ENCODE peak calls at places on chromosomes 13 and 19, in six cellular contexts. Z, B, X, L, I and M are unnamed samples.
A peak's percentile ranks its signal among the peaks of the same experiment; 100 is the strongest.

GRCh38 chr19:1568320-1569019 is at the start of gene MEX3D:
- DNase-seq in B (peak; percentile 85), Z (peak; percentile 79), I (peak; percentile 94), L (peak; percentile 7), X (peak; percentile 34), M (peak; percentile 83)

GRCh38 chr19:35863018-35863417 is 5.4 kb upstream of the APLP1 start:
- DNase-seq in B (no peak), L (no peak), I (no peak), X (no peak), Z (no peak), M (no peak)

GRCh38 chr19:29084266-29084665 is 128.7 kb downstream of the UQCRFS1 start:
- DNase-seq in X (no peak), L (no peak), B (peak; percentile 25), Z (peak; percentile 68), I (peak; percentile 28), M (peak; percentile 66)

GRCh38 chr19:37977992-37978391 is 71.0 kb downstream of the SIPA1L3 start:
- DNase-seq in B (no peak), L (no peak), Z (no peak), I (no peak), X (no peak), M (no peak)

GRCh38 chr13:28049215-28049614 is 51.2 kb downstream of the FLT3 start:
- DNase-seq in I (no peak), B (no peak), Z (no peak), X (no peak), L (no peak), M (no peak)

GRCh38 chr19:45498411-45499195 is at the start of gene PPM1N:
- DNase-seq in I (peak; percentile 63), B (peak; percentile 59), L (no peak), Z (peak; percentile 85), X (no peak), M (peak; percentile 87)

GRCh38 chr19:17766543-17767131 is 15.4 kb downstream of the FCHO1 start:
- DNase-seq in I (peak; percentile 92), X (peak; percentile 89), Z (peak; percentile 94), B (peak; percentile 63), L (peak; percentile 67), M (peak; percentile 95)

GRCh38 chr19:9958451-9958850 is 22.1 kb upstream of the OLFM2 start:
- DNase-seq in X (no peak), L (no peak), B (no peak), I (no peak), Z (no peak), M (no peak)

GRCh38 chr19:43318203-43318602 is 35.3 kb upstream of the CD177 start:
- DNase-seq in L (no peak), B (no peak), I (no peak), X (no peak), Z (no peak), M (no peak)

GRCh38 chr19:31064486-31064885 is 284.8 kb downstream of the TSHZ3 start:
- DNase-seq in L (no peak), X (no peak), B (no peak), I (no peak), Z (no peak), M (no peak)

GRCh38 chr19:31356587-31357314 is 7.5 kb upstream of the TSHZ3 start:
- DNase-seq in L (no peak), Z (peak; percentile 87), X (no peak), I (no peak), B (peak; percentile 52), M (peak; percentile 80)

GRCh38 chr13:66559093-66559492 is 671.0 kb downstream of the PCDH9 start:
- DNase-seq in I (no peak), B (no peak), L (no peak), X (no peak), Z (no peak), M (no peak)

GRCh38 chr19:19507354-19507753 is 8.0 kb downstream of the TSSK6 start:
- DNase-seq in L (no peak), X (no peak), B (no peak), Z (no peak), I (no peak), M (no peak)

GRCh38 chr19:29712744-29713516 is 2.1 kb downstream of the C19orf12 start:
- DNase-seq in X (no peak), L (no peak), Z (no peak), B (no peak), I (no peak), M (no peak)

GRCh38 chr19:47730910-47731309 is 14.4 kb upstream of the NOP53 start:
- DNase-seq in B (no peak), X (no peak), I (no peak), L (no peak), Z (no peak), M (no peak)

GRCh38 chr19:3250675-3251074 is 26.2 kb downstream of the CELF5 start:
- DNase-seq in B (peak; percentile 64), X (peak; percentile 13), I (no peak), Z (peak; percentile 64), L (no peak), M (peak; percentile 62)

GRCh38 chr19:10270180-10270615 is 722 bp upstream of the ICAM1 start:
- DNase-seq in L (no peak), X (no peak), Z (peak; percentile 57), B (peak; percentile 69), I (no peak), M (peak; percentile 47)

GRCh38 chr19:15276620-15277019 is 44.4 kb upstream of the EPHX3 start:
- DNase-seq in B (no peak), I (no peak), L (no peak), X (no peak), Z (no peak), M (no peak)

GRCh38 chr19:15279326-15279904 is 47.2 kb upstream of the EPHX3 start:
- DNase-seq in L (no peak), X (no peak), B (no peak), Z (no peak), I (no peak), M (no peak)

GRCh38 chr19:15268928-15269253 is 36.6 kb upstream of the EPHX3 start:
- DNase-seq in X (no peak), L (no peak), I (no peak), B (no peak), Z (no peak), M (no peak)

GRCh38 chr19:15269806-15270205 is 37.6 kb upstream of the EPHX3 start:
- DNase-seq in Z (no peak), B (no peak), X (no peak), I (no peak), L (no peak), M (no peak)

DNA sequence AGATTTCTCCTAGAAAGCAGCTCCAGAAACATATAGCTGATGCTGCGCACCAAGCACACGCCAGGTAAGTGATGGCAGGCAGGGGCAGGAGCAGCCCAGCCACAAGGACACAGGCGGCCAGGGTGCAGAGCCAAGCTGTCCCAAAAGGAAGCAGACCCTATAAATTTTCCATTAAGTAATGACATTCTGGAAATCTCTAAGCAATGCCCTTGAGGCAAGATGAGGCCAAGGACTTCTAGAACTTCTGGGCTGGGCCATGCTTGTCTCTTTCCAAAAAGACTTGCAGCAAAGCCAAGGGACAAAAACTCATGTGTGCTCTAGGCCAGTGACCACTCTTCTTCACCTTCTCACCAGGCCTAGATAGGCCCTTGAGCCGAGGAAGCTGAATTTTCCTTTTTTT is 42.2 kb upstream of the EPHX3 start:
- DNase-seq in B (no peak), Z (no peak), X (no peak), I (no peak), L (no peak), M (no peak)
- H3K27ac ChIP-seq in B (no peak overlapping the region), Z (no peak overlapping the region), X (no peak overlapping the region), I (no peak overlapping the region), L (no peak overlapping the region), M (peak overlapping the region; percentile 39)

GRCh38 chr13:113907637-113908617 is 44.1 kb upstream of the GAS6 start:
- DNase-seq in Z (no peak), I (peak; percentile 39), B (no peak), X (no peak), L (no peak), M (no peak)
- H3K27ac ChIP-seq in Z (no peak overlapping the region), I (peak overlapping the region; percentile 42), B (no peak overlapping the region), X (no peak overlapping the region), L (no peak overlapping the region), M (no peak overlapping the region)

GRCh38 chr13:99932912-99933311 is 38.7 kb downstream of the ZIC5 start:
- DNase-seq in Z (no peak), X (no peak), L (no peak), B (no peak), I (no peak), M (no peak)
- H3K27ac ChIP-seq in Z (no peak overlapping the region), X (no peak overlapping the region), L (no peak overlapping the region), B (no peak overlapping the region), I (no peak overlapping the region), M (no peak overlapping the region)

GRCh38 chr13:51684076-51684475 is 99.8 kb downstream of the WDFY2 start:
- DNase-seq in X (no peak), B (no peak), I (no peak), L (no peak), Z (no peak), M (no peak)
- H3K27ac ChIP-seq in X (no peak overlapping the region), B (no peak overlapping the region), I (no peak overlapping the region), L (no peak overlapping the region), Z (no peak overlapping the region), M (no peak overlapping the region)

GRCh38 chr19:6088677-6089063 is 21.6 kb downstream of the RFX2 start:
- DNase-seq in X (no peak), I (no peak), L (no peak), B (peak; percentile 44), Z (no peak), M (no peak)
- H3K27ac ChIP-seq in X (no peak overlapping the region), I (peak overlapping the region; percentile 92), L (no peak overlapping the region), B (peak overlapping the region; percentile 61), Z (no peak overlapping the region), M (no peak overlapping the region)

GRCh38 chr13:49494645-49495044 is 1.1 kb upstream of the PHF11 start:
- DNase-seq in Z (no peak), I (no peak), L (no peak), X (no peak), B (no peak), M (no peak)
- H3K27ac ChIP-seq in Z (no peak overlapping the region), I (peak overlapping the region; percentile 98), L (no peak overlapping the region), X (peak overlapping the region; percentile 95), B (peak overlapping the region; percentile 76), M (no peak overlapping the region)

GRCh38 chr13:37534181-37534580 is 64.4 kb downstream of the POSTN start:
- DNase-seq in I (no peak), Z (no peak), L (no peak), B (no peak), X (no peak), M (no peak)
- H3K27ac ChIP-seq in I (no peak overlapping the region), Z (no peak overlapping the region), L (no peak overlapping the region), B (no peak overlapping the region), X (no peak overlapping the region), M (no peak overlapping the region)

GRCh38 chr13:29935309-29935981 is 85.0 kb upstream of the UBL3 start:
- DNase-seq in L (peak; percentile 17), Z (no peak), I (no peak), X (no peak), B (no peak), M (no peak)
- H3K27ac ChIP-seq in L (peak overlapping the region; percentile 61), Z (no peak overlapping the region), I (peak overlapping the region; percentile 40), X (no peak overlapping the region), B (no peak overlapping the region), M (no peak overlapping the region)

GRCh38 chr19:5309438-5310204 is 31.0 kb downstream of the PTPRS start:
- DNase-seq in X (no peak), I (no peak), Z (peak; percentile 59), L (no peak), B (no peak), M (peak; percentile 57)
- H3K27ac ChIP-seq in X (no peak overlapping the region), I (no peak overlapping the region), Z (no peak overlapping the region), L (no peak overlapping the region), B (no peak overlapping the region), M (no peak overlapping the region)